ENCODE peak calls at places on chromosomes 7 and 10, in eight cellular contexts. B, V, U, X, Y, P, Q and O are unnamed samples.

GRCh38 chr10:102113956-102114857 is 6.0 kb downstream of the LDB1 start:
- DNase-seq in B (no peak), V (no peak), U (no peak), X (no peak), Y (no peak), P (no peak), Q (no peak), O (no peak)

GRCh38 chr10:97534746-97535367 is 36.1 kb downstream of the UBTD1 start:
- DNase-seq in B (no peak), V (peak), U (no peak), X (no peak), Y (no peak), P (no peak), Q (no peak), O (no peak)

GRCh38 chr7:20895563-20895962 is 108.9 kb upstream of the SP8 start:
- DNase-seq in B (no peak), V (no peak), U (no peak), X (no peak), Y (no peak), P (no peak), Q (no peak), O (peak)

GRCh38 chr7:4209126-4209525 is 473.0 kb upstream of the FOXK1 start:
- DNase-seq in B (no peak), V (no peak), U (no peak), X (no peak), Y (no peak), P (no peak), Q (no peak), O (no peak)

GRCh38 chr7:35975851-35976454 is 175.1 kb downstream of the SEPTIN7 start:
- DNase-seq in B (peak), V (peak), U (peak), X (no peak), Y (peak), P (peak), Q (peak), O (peak)

GRCh38 chr10:121702351-121703320 is 104.4 kb upstream of the FGFR2 start:
- DNase-seq in B (no peak), V (no peak), U (no peak), X (no peak), Y (peak), P (no peak), Q (no peak), O (peak)

GRCh38 chr7:140656548-140657515 is 15.9 kb upstream of the ADCK2 start:
- DNase-seq in B (no peak), V (no peak), U (peak), X (no peak), Y (no peak), P (no peak), Q (peak), O (peak)

GRCh38 chr10:70849582-70850016 is 33.9 kb downstream of the SGPL1 start:
- DNase-seq in B (no peak), V (peak), U (no peak), X (peak), Y (peak), P (no peak), Q (no peak), O (no peak)

GRCh38 chr10:18658301-18658991 is 785 bp upstream of the ARL5B start:
- DNase-seq in B (no peak), V (no peak), U (no peak), X (no peak), Y (no peak), P (no peak), Q (peak), O (no peak)

GRCh38 chr10:62183857-62184805 is 84.5 kb downstream of the RTKN2 start:
- DNase-seq in B (no peak), V (no peak), U (no peak), X (no peak), Y (no peak), P (no peak), Q (no peak), O (no peak)